ENCODE peak calls at places on chromosomes 16 and 17, in seven cellular contexts. One of them, this sample, is unnamed.

GRCh38 chr16:28326881-28327610 is 34.7 kb downstream of the SBK1 start:
- DNase-seq in cardiac muscle cell: peak
- DNase-seq in MM.1S: peak
- DNase-seq in mammary epithelial cell: peak
- DNase-seq in BE2C: peak
- DNase-seq in Panc1: no peak
- DNase-seq in Calu3: peak
- DNase-seq in this sample: peak

GRCh38 chr17:15744885-15745284 is 12.8 kb downstream of the TBC1D26 start:
- DNase-seq in cardiac muscle cell: peak
- DNase-seq in MM.1S: no peak
- DNase-seq in mammary epithelial cell: no peak
- DNase-seq in BE2C: peak
- DNase-seq in Panc1: no peak
- DNase-seq in Calu3: no peak
- DNase-seq in this sample: no peak

GRCh38 chr17:28280826-28281225 is 38.2 kb upstream of the TMEM97 start:
- DNase-seq in cardiac muscle cell: no peak
- DNase-seq in MM.1S: no peak
- DNase-seq in mammary epithelial cell: no peak
- DNase-seq in BE2C: no peak
- DNase-seq in Panc1: no peak
- DNase-seq in Calu3: no peak
- DNase-seq in this sample: no peak

GRCh38 chr17:28698253-28698941 is 13.3 kb downstream of the PROCA1 start:
- DNase-seq in cardiac muscle cell: no peak
- DNase-seq in MM.1S: no peak
- DNase-seq in mammary epithelial cell: no peak
- DNase-seq in BE2C: no peak
- DNase-seq in Panc1: no peak
- DNase-seq in Calu3: peak
- DNase-seq in this sample: no peak

GRCh38 chr16:67284699-67285646 is 5.6 kb downstream of the PLEKHG4 start:
- DNase-seq in cardiac muscle cell: peak
- DNase-seq in MM.1S: no peak
- DNase-seq in mammary epithelial cell: peak
- DNase-seq in BE2C: peak
- DNase-seq in Panc1: no peak
- DNase-seq in Calu3: peak
- DNase-seq in this sample: peak

GRCh38 chr17:32491371-32492280 is 4.8 kb downstream of the CDK5R1 start:
- DNase-seq in cardiac muscle cell: no peak
- DNase-seq in MM.1S: no peak
- DNase-seq in mammary epithelial cell: no peak
- DNase-seq in BE2C: no peak
- DNase-seq in Panc1: no peak
- DNase-seq in Calu3: no peak
- DNase-seq in this sample: peak

GRCh38 chr17:15266325-15266950 is 1.3 kb upstream of the PMP22 start:
- DNase-seq in cardiac muscle cell: no peak
- DNase-seq in MM.1S: no peak
- DNase-seq in mammary epithelial cell: no peak
- DNase-seq in BE2C: no peak
- DNase-seq in Panc1: no peak
- DNase-seq in Calu3: no peak
- DNase-seq in this sample: no peak

GRCh38 chr17:79803421-79803996 is 6.6 kb upstream of the CBX8 start:
- DNase-seq in cardiac muscle cell: no peak
- DNase-seq in MM.1S: no peak
- DNase-seq in mammary epithelial cell: no peak
- DNase-seq in BE2C: no peak
- DNase-seq in Panc1: no peak
- DNase-seq in Calu3: no peak
- DNase-seq in this sample: no peak

GRCh38 chr17:40499551-40500189 is 1.8 kb downstream of the TNS4 start:
- DNase-seq in cardiac muscle cell: peak
- DNase-seq in MM.1S: no peak
- DNase-seq in mammary epithelial cell: peak
- DNase-seq in BE2C: peak
- DNase-seq in Panc1: no peak
- DNase-seq in Calu3: peak
- DNase-seq in this sample: no peak

GRCh38 chr17:7974638-7975131 is 27.7 kb upstream of the GUCY2D start:
- DNase-seq in cardiac muscle cell: no peak
- DNase-seq in MM.1S: no peak
- DNase-seq in mammary epithelial cell: no peak
- DNase-seq in BE2C: no peak
- DNase-seq in Panc1: no peak
- DNase-seq in Calu3: no peak
- DNase-seq in this sample: no peak

GRCh38 chr17:7967751-7968150 is 34.7 kb upstream of the GUCY2D start:
- DNase-seq in cardiac muscle cell: no peak
- DNase-seq in MM.1S: no peak
- DNase-seq in mammary epithelial cell: no peak
- DNase-seq in BE2C: no peak
- DNase-seq in Panc1: no peak
- DNase-seq in Calu3: no peak
- DNase-seq in this sample: no peak

GRCh38 chr17:7969434-7969833 is 33.0 kb upstream of the GUCY2D start:
- DNase-seq in cardiac muscle cell: no peak
- DNase-seq in MM.1S: no peak
- DNase-seq in mammary epithelial cell: no peak
- DNase-seq in BE2C: no peak
- DNase-seq in Panc1: no peak
- DNase-seq in Calu3: no peak
- DNase-seq in this sample: no peak

GRCh38 chr17:7971651-7972050 is 30.8 kb upstream of the GUCY2D start:
- DNase-seq in cardiac muscle cell: no peak
- DNase-seq in MM.1S: no peak
- DNase-seq in mammary epithelial cell: no peak
- DNase-seq in BE2C: no peak
- DNase-seq in Panc1: no peak
- DNase-seq in Calu3: no peak
- DNase-seq in this sample: no peak

GRCh38 chr17:7972131-7972785 is 30.2 kb upstream of the GUCY2D start:
- DNase-seq in cardiac muscle cell: no peak
- DNase-seq in MM.1S: no peak
- DNase-seq in mammary epithelial cell: no peak
- DNase-seq in BE2C: no peak
- DNase-seq in Panc1: no peak
- DNase-seq in Calu3: no peak
- DNase-seq in this sample: no peak
- TF ChIP-seq CTCF in cardiac muscle cell: peak
- TF ChIP-seq CTCF in MM.1S: no peak
- TF ChIP-seq CTCF in mammary epithelial cell: peak
- TF ChIP-seq CTCF in BE2C: no peak
- TF ChIP-seq CTCF in Panc1: no peak
- TF ChIP-seq CTCF in Calu3: no peak
- TF ChIP-seq CTCF in this sample: no peak

DNA sequence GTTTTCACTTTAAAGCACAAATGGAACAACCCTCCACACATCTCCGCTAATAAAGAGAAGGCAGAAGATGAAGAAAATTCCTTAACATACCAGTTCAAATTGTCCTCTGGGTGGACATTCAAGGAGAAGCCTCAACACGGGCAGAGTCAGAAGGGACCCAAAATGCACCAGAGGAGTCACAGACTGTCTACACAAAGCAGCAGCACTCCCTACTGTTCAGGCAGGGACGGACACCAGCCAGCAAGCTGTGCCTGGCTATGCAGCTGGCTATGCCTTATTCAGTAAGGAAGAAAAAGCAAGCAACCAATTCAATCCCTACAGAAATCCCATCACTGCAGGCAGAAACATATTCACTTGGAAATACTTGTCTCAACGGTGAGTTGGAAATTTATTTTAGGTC is 8.1 kb downstream of the DNAJC7 start:
- DNase-seq in cardiac muscle cell: no peak
- DNase-seq in MM.1S: peak
- DNase-seq in mammary epithelial cell: no peak
- DNase-seq in BE2C: no peak
- DNase-seq in Panc1: no peak
- DNase-seq in Calu3: no peak
- DNase-seq in this sample: no peak
- TF ChIP-seq CTCF in cardiac muscle cell: peak
- TF ChIP-seq CTCF in MM.1S: peak
- TF ChIP-seq CTCF in mammary epithelial cell: peak
- TF ChIP-seq CTCF in BE2C: no peak
- TF ChIP-seq CTCF in Panc1: no peak
- TF ChIP-seq CTCF in Calu3: no peak
- TF ChIP-seq CTCF in this sample: peak

GRCh38 chr16:70402916-70403659 is 35.8 kb downstream of the ST3GAL2 start:
- DNase-seq in cardiac muscle cell: no peak
- DNase-seq in MM.1S: no peak
- DNase-seq in mammary epithelial cell: peak
- DNase-seq in BE2C: no peak
- DNase-seq in Panc1: no peak
- DNase-seq in Calu3: no peak
- DNase-seq in this sample: no peak
- TF ChIP-seq CTCF in cardiac muscle cell: no peak
- TF ChIP-seq CTCF in MM.1S: no peak
- TF ChIP-seq CTCF in mammary epithelial cell: no peak
- TF ChIP-seq CTCF in BE2C: no peak
- TF ChIP-seq CTCF in Panc1: no peak
- TF ChIP-seq CTCF in Calu3: no peak
- TF ChIP-seq CTCF in this sample: no peak

DNA sequence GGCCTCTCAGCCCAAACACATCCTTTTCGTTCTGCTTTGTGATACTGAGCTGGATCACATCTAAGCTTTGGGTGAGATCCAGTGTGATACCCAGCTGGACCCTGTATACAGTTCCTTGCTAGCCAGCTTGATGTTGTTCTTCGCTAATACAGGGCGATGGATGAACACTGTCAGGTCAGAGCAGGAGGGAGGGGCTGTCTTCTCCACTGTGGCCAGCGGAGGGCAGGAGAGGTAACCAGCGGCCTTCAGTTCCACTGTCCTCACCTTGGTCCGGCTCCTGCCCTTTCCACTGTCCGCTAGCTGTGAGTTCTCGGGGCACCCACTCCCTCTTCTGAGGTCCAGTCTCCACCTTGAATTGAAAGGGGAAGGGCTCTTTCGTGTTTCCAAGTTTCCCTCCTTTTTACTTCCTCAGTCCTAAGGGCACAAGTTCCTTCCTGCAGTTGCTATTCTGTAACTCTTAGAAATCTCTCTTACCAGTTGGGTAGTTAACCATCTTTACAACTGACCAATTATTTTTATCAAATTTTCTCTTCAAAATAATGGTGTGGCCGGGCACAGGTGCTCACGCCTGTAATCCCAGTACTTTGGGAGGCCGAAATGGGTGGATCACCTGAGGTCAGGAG is 3.0 kb upstream of the ZNF213 start:
- DNase-seq in cardiac muscle cell: peak
- DNase-seq in MM.1S: peak
- DNase-seq in mammary epithelial cell: no peak
- DNase-seq in BE2C: peak
- DNase-seq in Panc1: no peak
- DNase-seq in Calu3: peak
- DNase-seq in this sample: no peak
- TF ChIP-seq CTCF in cardiac muscle cell: peak
- TF ChIP-seq CTCF in MM.1S: peak
- TF ChIP-seq CTCF in mammary epithelial cell: peak
- TF ChIP-seq CTCF in BE2C: peak
- TF ChIP-seq CTCF in Panc1: peak
- TF ChIP-seq CTCF in Calu3: peak
- TF ChIP-seq CTCF in this sample: peak

DNA sequence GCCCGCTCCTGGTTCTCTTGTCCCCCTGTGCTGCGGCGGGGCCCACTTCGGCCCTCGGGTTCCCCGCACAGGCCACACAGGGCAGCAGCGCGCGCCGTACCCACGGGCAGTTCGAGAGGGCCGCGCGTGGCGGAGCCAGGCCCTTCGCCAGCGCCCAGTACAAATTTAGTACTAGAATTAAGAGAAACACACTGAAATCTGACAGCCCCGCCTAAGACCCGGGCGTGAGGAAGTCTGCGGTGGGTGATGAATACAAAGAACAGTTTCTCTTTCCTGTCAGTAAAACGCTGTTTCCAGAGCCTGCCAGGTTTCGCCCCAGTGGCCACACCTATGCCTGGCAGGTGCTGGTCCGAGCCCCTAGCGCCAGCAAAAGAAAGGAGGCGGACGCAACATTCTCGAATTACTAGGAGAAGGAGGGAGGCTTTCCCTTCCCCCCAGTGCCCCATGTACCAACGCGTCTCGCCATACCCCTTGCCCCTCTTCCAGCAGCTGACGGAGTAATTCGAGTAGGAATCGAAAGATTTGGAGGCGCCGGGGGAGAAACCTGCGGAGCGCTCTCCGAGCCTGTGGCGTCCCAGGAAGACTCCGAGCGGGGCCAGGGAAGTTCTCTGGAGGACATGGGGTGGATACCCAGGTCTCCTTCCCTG is 591 bp upstream of the SLFN5 start:
- DNase-seq in cardiac muscle cell: peak
- DNase-seq in MM.1S: peak
- DNase-seq in mammary epithelial cell: peak
- DNase-seq in BE2C: no peak
- DNase-seq in Panc1: no peak
- DNase-seq in Calu3: peak
- DNase-seq in this sample: peak
- TF ChIP-seq CTCF in cardiac muscle cell: peak
- TF ChIP-seq CTCF in MM.1S: peak
- TF ChIP-seq CTCF in mammary epithelial cell: peak
- TF ChIP-seq CTCF in BE2C: no peak
- TF ChIP-seq CTCF in Panc1: no peak
- TF ChIP-seq CTCF in Calu3: peak
- TF ChIP-seq CTCF in this sample: peak